ENCODE peak calls at places on chromosomes 3 and 15, in ten cellular contexts. S is naive thymus-derived CD4-positive, alpha-beta T cell; W is memory B cell; T is GM12892; V is cardiac muscle cell; I is cardiac fibroblast; O is NCI-H1436; J is dermis microvascular lymphatic vessel endothelial cell; E is stimulated activated CD4-positive, alpha-beta T cell treated with anti-CD3 and anti-CD28 coated beads, Interleukin-4, amount 100 ng/mL, for 48 hours; F is fibroblast of the aortic adventitia. M is an unnamed sample.

GRCh38 chr3:77530870-77531269 is 491.0 kb downstream of the ROBO2 start:
- DNase-seq in F (no peak), E (no peak), S (no peak), I (no peak), W (no peak), J (no peak), T (no peak), V (no peak), O (no peak), M (no peak)

GRCh38 chr3:13617981-13618380 is 69.1 kb downstream of the FBLN2 start:
- DNase-seq in F (no peak), W (no peak), S (no peak), J (no peak), O (no peak), I (no peak), E (no peak), V (no peak), T (no peak), M (no peak)

GRCh38 chr3:174538116-174538515 is 321.0 kb upstream of the NAALADL2 start:
- DNase-seq in E (no peak), T (no peak), O (no peak), F (no peak), I (no peak), J (no peak), W (no peak), S (no peak), V (no peak), M (no peak)

GRCh38 chr3:159800434-159801121 is 188.1 kb upstream of the IL12A start:
- DNase-seq in V (no peak), T (no peak), J (no peak), F (no peak), S (no peak), W (no peak), O (no peak), I (peak), E (no peak), M (no peak)

GRCh38 chr3:50575372-50575771 is 6.0 kb downstream of the HEMK1 start:
- DNase-seq in W (no peak), F (peak), T (no peak), E (no peak), I (no peak), J (no peak), O (no peak), S (no peak), V (no peak), M (no peak)

GRCh38 chr15:41775651-41776050 is 1.4 kb downstream of the MAPKBP1 start:
- DNase-seq in S (no peak), E (no peak), T (no peak), J (peak), V (no peak), W (no peak), F (peak), I (peak), O (no peak), M (no peak)

GRCh38 chr3:21528291-21528690 is 222.7 kb downstream of the ZNF385D start:
- DNase-seq in W (no peak), O (no peak), I (no peak), F (peak), T (no peak), S (no peak), J (no peak), E (no peak), V (peak), M (no peak)

GRCh38 chr15:60721706-60722105 is 242.8 kb upstream of the ICE2 start:
- DNase-seq in J (no peak), T (no peak), E (no peak), I (no peak), V (no peak), O (no peak), S (no peak), F (peak), W (no peak), M (no peak)

GRCh38 chr3:131596884-131597283 is 94.1 kb upstream of the MRPL3 start:
- DNase-seq in T (no peak), J (no peak), S (no peak), F (no peak), O (no peak), E (no peak), I (no peak), W (no peak), V (no peak), M (no peak)

GRCh38 chr3:48655586-48655985 is 7.1 kb downstream of the CELSR3 start:
- DNase-seq in J (no peak), O (no peak), F (no peak), E (peak), I (no peak), W (no peak), T (no peak), V (no peak), S (peak), M (no peak)

GRCh38 chr3:82410366-82410765 is 648.9 kb upstream of the GBE1 start:
- DNase-seq in F (no peak), J (no peak), I (no peak), S (no peak), T (no peak), V (no peak), O (no peak), W (no peak), E (no peak), M (no peak)

GRCh38 chr15:90583471-90584252 is 53.9 kb downstream of the CRTC3 start:
- DNase-seq in V (peak), F (no peak), E (no peak), T (no peak), O (no peak), J (no peak), S (no peak), I (no peak), W (no peak), M (no peak)

GRCh38 chr15:84654689-84655453 is 788 bp upstream of the WDR73 start:
- DNase-seq in W (peak), V (peak), F (peak), T (no peak), E (peak), O (peak), J (peak), I (peak), S (peak), M (peak)

GRCh38 chr3:168876346-168877035 is 780.8 kb upstream of the GOLIM4 start:
- DNase-seq in V (no peak), J (peak), O (no peak), F (no peak), W (no peak), E (no peak), T (no peak), S (no peak), I (no peak), M (no peak)

GRCh38 chr3:40923130-40923529 is 276.2 kb upstream of the CTNNB1 start:
- DNase-seq in O (no peak), S (no peak), T (no peak), I (no peak), W (no peak), F (no peak), V (no peak), J (peak), E (no peak), M (no peak)

GRCh38 chr15:57213783-57214366 is 162.4 kb upstream of the CGNL1 start:
- DNase-seq in I (peak), W (peak), F (peak), E (no peak), T (no peak), S (peak), J (peak), O (peak), V (peak), M (no peak)

GRCh38 chr3:187798531-187799520 is 53.6 kb upstream of the BCL6 start:
- DNase-seq in V (no peak), S (peak), E (no peak), O (peak), W (no peak), T (no peak), I (no peak), J (no peak), F (no peak), M (no peak)

GRCh38 chr3:97910931-97911351 is 61.3 kb downstream of the RIOX2 start:
- DNase-seq in T (no peak), W (no peak), V (no peak), O (no peak), J (no peak), F (no peak), S (peak), I (no peak), E (no peak), M (no peak)

GRCh38 chr15:26682765-26683164 is 90.1 kb downstream of the GABRB3 start:
- DNase-seq in T (no peak), W (no peak), F (no peak), V (no peak), O (no peak), S (no peak), E (no peak), J (no peak), I (no peak), M (no peak)

M was measured in mesothelial cell of epicardium.